ENCODE peak calls at places on chromosomes 2 and 18, in eight cellular contexts. F, U, C, P, H, A, B and K are unnamed samples.

GRCh38 chr18:10916865-10917264 is 232.5 kb downstream of the PIEZO2 start:
- DNase-seq in F (no peak), U (no peak), C (no peak), P (no peak), H (no peak), A (no peak), B (no peak), K (no peak)

GRCh38 chr2:9221223-9221622 is 14.6 kb downstream of the ASAP2 start:
- DNase-seq in F (no peak), U (no peak), C (no peak), P (peak; percentile 28), H (no peak), A (no peak), B (no peak), K (no peak)

GRCh38 chr18:23342506-23342905 is 110.6 kb upstream of the RIOK3 start:
- DNase-seq in F (no peak), U (no peak), C (no peak), P (no peak), H (no peak), A (no peak), B (no peak), K (no peak)

GRCh38 chr18:23138470-23138869 is 3.2 kb downstream of the CABLES1 start:
- DNase-seq in F (no peak), U (no peak), C (no peak), P (no peak), H (no peak), A (no peak), B (no peak), K (no peak)

GRCh38 chr2:241300000-241300399 is 15.5 kb downstream of the HDLBP start:
- DNase-seq in F (no peak), U (peak; percentile 52), C (no peak), P (no peak), H (no peak), A (no peak), B (peak; percentile 63), K (no peak)

GRCh38 chr2:8676915-8677645 is 4.8 kb upstream of the ID2 start:
- DNase-seq in F (no peak), U (peak; percentile 53), C (peak; percentile 73), P (peak; percentile 62), H (no peak), A (no peak), B (no peak), K (no peak)

GRCh38 chr2:100060875-100061274 is 81.5 kb downstream of the AFF3 start:
- DNase-seq in F (no peak), U (no peak), C (no peak), P (no peak), H (no peak), A (peak; percentile 49), B (no peak), K (no peak)

GRCh38 chr18:29383311-29384273 is 1206.7 kb upstream of the CDH2 start:
- DNase-seq in F (no peak), U (no peak), C (no peak), P (no peak), H (no peak), A (no peak), B (no peak), K (no peak)

GRCh38 chr18:78757014-78757413 is 222.6 kb upstream of the SALL3 start:
- DNase-seq in F (no peak), U (no peak), C (no peak), P (no peak), H (peak; percentile 62), A (no peak), B (no peak), K (no peak)

GRCh38 chr2:32136097-32136496 is 29.6 kb upstream of the SLC30A6 start:
- DNase-seq in F (no peak), U (no peak), C (no peak), P (peak; percentile 63), H (no peak), A (no peak), B (no peak), K (no peak)

GRCh38 chr2:50782543-50782942 is 249.4 kb downstream of the NRXN1 start:
- DNase-seq in F (no peak), U (no peak), C (no peak), P (no peak), H (no peak), A (no peak), B (no peak), K (no peak)

GRCh38 chr2:1283020-1283801 is 130.1 kb upstream of the TPO start:
- DNase-seq in F (no peak), U (no peak), C (no peak), P (no peak), H (no peak), A (no peak), B (no peak), K (no peak)

GRCh38 chr2:134845028-134845427 is 6.6 kb downstream of the ACMSD start:
- DNase-seq in F (no peak), U (no peak), C (no peak), P (no peak), H (no peak), A (no peak), B (no peak), K (no peak)

GRCh38 chr2:195537811-195538210 is 119.2 kb upstream of the SLC39A10 start:
- DNase-seq in F (no peak), U (no peak), C (no peak), P (no peak), H (no peak), A (no peak), B (no peak), K (no peak)

GRCh38 chr18:44700652-44701051 is 20.0 kb downstream of the SETBP1 start:
- DNase-seq in F (no peak), U (no peak), C (no peak), P (peak; percentile 39), H (peak; percentile 79), A (peak; percentile 29), B (no peak), K (no peak)

GRCh38 chr2:240000671-240001070 is 24.5 kb downstream of the NDUFA10 start:
- DNase-seq in F (no peak), U (no peak), C (no peak), P (no peak), H (no peak), A (no peak), B (no peak), K (no peak)

GRCh38 chr18:3596324-3597158 is 146.6 kb downstream of the TGIF1 start:
- DNase-seq in F (no peak), U (no peak), C (no peak), P (no peak), H (peak; percentile 90), A (peak; percentile 59), B (no peak), K (no peak)

GRCh38 chr18:25251127-25251526 is 100.8 kb downstream of the ZNF521 start:
- DNase-seq in F (no peak), U (no peak), C (no peak), P (no peak), H (no peak), A (no peak), B (no peak), K (no peak)

GRCh38 chr2:55231546-55232083 is 478 bp downstream of the CLHC1 start:
- DNase-seq in F (peak; percentile 55), U (peak; percentile 32), C (peak; percentile 34), P (peak; percentile 54), H (peak; percentile 87), A (no peak), B (no peak), K (no peak)

GRCh38 chr18:3688682-3689081 is 238.7 kb downstream of the TGIF1 start:
- DNase-seq in F (no peak), U (peak; percentile 69), C (no peak), P (peak; percentile 94), H (no peak), A (no peak), B (no peak), K (no peak)

GRCh38 chr18:23573948-23574431 is 12.3 kb downstream of the NPC1 start:
- DNase-seq in F (no peak), U (peak; percentile 37), C (no peak), P (peak; percentile 77), H (no peak), A (no peak), B (no peak), K (peak; percentile 27)

GRCh38 chr2:20624884-20625485 is 25.9 kb downstream of the HS1BP3 start:
- DNase-seq in F (no peak), U (no peak), C (no peak), P (no peak), H (peak; percentile 64), A (no peak), B (no peak), K (no peak)